ENCODE peak calls at places on chromosomes 1 and 21, in six cellular contexts. E, Z, I, P, G and B are unnamed samples.

GRCh38 chr21:26171310-26172100 is 935 bp upstream of the APP start:
- DNase-seq in E (no peak), P (no peak), Z (no peak), I (no peak), G (no peak), B (peak)

GRCh38 chr1:76425843-76426145 is 351.2 kb downstream of the ST6GALNAC3 start:
- DNase-seq in Z (peak), I (no peak), P (peak), E (no peak), G (peak), B (no peak)

GRCh38 chr1:18965206-18966173 is 9.0 kb upstream of the IFFO2 start:
- DNase-seq in G (no peak), Z (no peak), P (peak), E (no peak), I (no peak), B (no peak)

GRCh38 chr1:161843156-161843555 is 77.0 kb downstream of the ATF6 start:
- DNase-seq in G (no peak), E (no peak), I (no peak), Z (peak), P (no peak), B (no peak)

GRCh38 chr1:171486048-171486519 is 754 bp downstream of the PRRC2C start:
- DNase-seq in Z (peak), E (peak), G (peak), I (no peak), P (peak), B (peak)

GRCh38 chr1:23522244-23523013 is 8.6 kb downstream of the E2F2 start:
- DNase-seq in E (no peak), I (no peak), P (peak), G (peak), Z (peak), B (no peak)

GRCh38 chr1:3032970-3033794 is 11.9 kb downstream of the ACTRT2 start:
- DNase-seq in I (no peak), P (no peak), E (no peak), Z (no peak), G (no peak), B (no peak)

GRCh38 chr1:174989540-174990181 is 10.1 kb upstream of the CACYBP start:
- DNase-seq in P (no peak), I (no peak), G (no peak), Z (no peak), E (no peak), B (no peak)

GRCh38 chr1:6260433-6260934 is 414 bp downstream of the GPR153 start:
- DNase-seq in Z (no peak), G (peak), E (no peak), P (peak), I (no peak), B (no peak)

GRCh38 chr1:177865807-177866206 is 104.1 kb downstream of the SEC16B start:
- DNase-seq in G (no peak), E (no peak), I (no peak), P (no peak), Z (no peak), B (no peak)